ENCODE peak calls at places on chromosomes 7 and 10, in four cellular contexts. One of them, this sample, is unnamed. For H3K36me3 and H3K27me3, the result is how much of the 10 kb centered on the place peaks cover.

GRCh38 chr10:117112220-117112619 is 25.9 kb downstream of the VAX1 start:
- DNase-seq in bronchial epithelial cell: no peak
- DNase-seq in mammary epithelial cell: peak
- DNase-seq in HepG2: peak
- DNase-seq in this sample: no peak

GRCh38 chr7:132666786-132667185 is 90.5 kb upstream of the PLXNA4 start:
- DNase-seq in bronchial epithelial cell: no peak
- DNase-seq in mammary epithelial cell: no peak
- DNase-seq in HepG2: no peak
- DNase-seq in this sample: no peak

GRCh38 chr10:93465806-93466675 is 16.1 kb downstream of the MYOF start:
- DNase-seq in bronchial epithelial cell: peak
- DNase-seq in mammary epithelial cell: peak
- DNase-seq in HepG2: peak
- DNase-seq in this sample: peak

GRCh38 chr7:55306331-55306730 is 58.8 kb upstream of the LANCL2 start:
- DNase-seq in bronchial epithelial cell: peak
- DNase-seq in mammary epithelial cell: peak
- DNase-seq in HepG2: no peak
- DNase-seq in this sample: no peak

GRCh38 chr7:20594023-20594422 is 21.4 kb upstream of the ABCB5 start:
- DNase-seq in bronchial epithelial cell: no peak
- DNase-seq in mammary epithelial cell: no peak
- DNase-seq in HepG2: no peak
- DNase-seq in this sample: no peak

GRCh38 chr10:26422977-26423376 is 15.2 kb upstream of the APBB1IP start:
- DNase-seq in bronchial epithelial cell: no peak
- DNase-seq in mammary epithelial cell: no peak
- DNase-seq in HepG2: no peak
- DNase-seq in this sample: no peak

GRCh38 chr10:80968903-80969302 is 431.2 kb downstream of the SH2D4B start:
- DNase-seq in bronchial epithelial cell: no peak
- DNase-seq in mammary epithelial cell: no peak
- DNase-seq in HepG2: no peak
- DNase-seq in this sample: no peak

GRCh38 chr7:133934262-133934973 is 192.7 kb upstream of the LRGUK start:
- DNase-seq in bronchial epithelial cell: no peak
- DNase-seq in mammary epithelial cell: no peak
- DNase-seq in HepG2: no peak
- DNase-seq in this sample: no peak

GRCh38 chr10:48470115-48470892 is 134.6 kb downstream of the ARHGAP22 start:
- DNase-seq in bronchial epithelial cell: no peak
- DNase-seq in mammary epithelial cell: no peak
- DNase-seq in HepG2: no peak
- DNase-seq in this sample: no peak

GRCh38 chr7:69190738-69191137 is 407.5 kb upstream of the AUTS2 start:
- DNase-seq in bronchial epithelial cell: no peak
- DNase-seq in mammary epithelial cell: no peak
- DNase-seq in HepG2: no peak
- DNase-seq in this sample: no peak

GRCh38 chr7:80392229-80393169 is 119.4 kb downstream of the GNAT3 start:
- DNase-seq in bronchial epithelial cell: peak
- DNase-seq in mammary epithelial cell: peak
- DNase-seq in HepG2: peak
- DNase-seq in this sample: peak

DNA sequence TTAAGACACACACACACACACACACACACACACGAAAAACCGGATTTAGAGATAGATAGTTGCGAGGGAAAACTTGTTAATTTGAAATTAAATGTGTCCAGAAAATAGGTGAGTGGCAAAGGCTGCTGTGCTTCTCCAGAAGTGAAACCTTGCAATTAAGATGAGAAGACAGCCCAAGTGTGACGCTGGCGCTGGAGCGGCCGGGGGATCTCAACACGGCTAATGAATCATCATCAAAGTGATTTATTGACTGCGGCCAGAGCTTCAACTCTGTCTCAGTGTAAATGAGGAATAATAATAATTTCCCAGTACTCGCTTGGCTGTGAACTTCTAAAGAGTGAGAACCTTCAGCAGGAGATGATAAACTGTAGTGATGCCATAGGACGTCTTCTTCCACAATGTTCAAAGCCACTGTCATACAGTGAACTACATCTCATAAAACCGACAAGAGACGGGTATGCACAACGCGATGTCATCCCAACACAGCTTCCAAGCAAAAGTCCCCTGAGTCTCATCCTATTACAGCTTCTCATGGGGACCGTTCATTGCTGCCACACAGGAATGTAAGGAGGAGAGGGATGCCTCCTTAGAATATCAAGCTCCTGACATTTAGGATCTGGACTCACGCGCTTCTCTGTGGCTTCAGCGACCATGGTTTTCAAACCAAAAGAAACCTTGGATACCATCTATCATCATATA is 123.6 kb upstream of the NOBOX start:
- DNase-seq in bronchial epithelial cell: no peak
- DNase-seq in mammary epithelial cell: no peak
- DNase-seq in HepG2: no peak
- DNase-seq in this sample: no peak
- H3K36me3 ChIP-seq in bronchial epithelial cell: under half
- H3K36me3 ChIP-seq in mammary epithelial cell: under half
- H3K36me3 ChIP-seq in HepG2: under half
- H3K36me3 ChIP-seq in this sample: under half

DNA sequence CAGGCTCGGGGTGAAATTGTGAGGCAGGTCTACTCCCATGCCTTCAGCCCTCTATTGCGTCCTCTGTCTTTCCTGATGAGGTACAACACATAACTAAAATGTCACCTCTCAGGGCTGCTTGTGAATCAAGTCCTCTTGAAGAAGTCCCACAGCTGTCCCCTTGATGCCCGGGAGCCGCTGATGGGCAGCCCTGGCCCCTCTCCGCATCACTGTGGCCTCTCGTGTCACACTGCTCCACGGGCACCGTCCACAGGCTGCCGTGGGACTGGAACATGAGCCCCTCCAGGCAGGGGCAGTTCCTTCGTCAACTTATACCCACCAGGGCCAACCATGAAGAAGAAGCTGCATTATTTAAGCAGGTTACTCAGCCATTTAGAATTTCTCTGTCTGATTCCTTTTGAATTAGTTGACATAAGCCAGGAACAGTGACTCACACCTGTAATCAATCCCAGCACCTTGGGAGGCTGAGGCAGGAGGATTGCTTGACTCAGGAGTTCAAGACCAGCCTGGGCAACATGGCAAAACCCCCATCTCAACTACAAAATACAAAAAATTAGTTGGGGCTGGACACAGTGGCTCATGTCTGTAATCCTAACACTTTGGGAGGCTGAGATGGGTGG is 58.5 kb upstream of the UBE3C start:
- DNase-seq in bronchial epithelial cell: peak
- DNase-seq in mammary epithelial cell: peak
- DNase-seq in HepG2: no peak
- DNase-seq in this sample: no peak
- H3K27me3 ChIP-seq in bronchial epithelial cell: under half
- H3K27me3 ChIP-seq in mammary epithelial cell: under half
- H3K27me3 ChIP-seq in HepG2: under half
- H3K27me3 ChIP-seq in this sample: under half

GRCh38 chr7:152128741-152129461 is 103.4 kb downstream of the GALNT11 start:
- DNase-seq in bronchial epithelial cell: no peak
- DNase-seq in mammary epithelial cell: no peak
- DNase-seq in HepG2: no peak
- DNase-seq in this sample: no peak

GRCh38 chr7:152127229-152127628 is 101.8 kb downstream of the GALNT11 start:
- DNase-seq in bronchial epithelial cell: no peak
- DNase-seq in mammary epithelial cell: no peak
- DNase-seq in HepG2: no peak
- DNase-seq in this sample: no peak

GRCh38 chr7:152129682-152130081 is 104.2 kb downstream of the GALNT11 start:
- DNase-seq in bronchial epithelial cell: no peak
- DNase-seq in mammary epithelial cell: no peak
- DNase-seq in HepG2: no peak
- DNase-seq in this sample: no peak

GRCh38 chr7:152128252-152128651 is 102.8 kb downstream of the GALNT11 start:
- DNase-seq in bronchial epithelial cell: no peak
- DNase-seq in mammary epithelial cell: no peak
- DNase-seq in HepG2: no peak
- DNase-seq in this sample: no peak

DNA sequence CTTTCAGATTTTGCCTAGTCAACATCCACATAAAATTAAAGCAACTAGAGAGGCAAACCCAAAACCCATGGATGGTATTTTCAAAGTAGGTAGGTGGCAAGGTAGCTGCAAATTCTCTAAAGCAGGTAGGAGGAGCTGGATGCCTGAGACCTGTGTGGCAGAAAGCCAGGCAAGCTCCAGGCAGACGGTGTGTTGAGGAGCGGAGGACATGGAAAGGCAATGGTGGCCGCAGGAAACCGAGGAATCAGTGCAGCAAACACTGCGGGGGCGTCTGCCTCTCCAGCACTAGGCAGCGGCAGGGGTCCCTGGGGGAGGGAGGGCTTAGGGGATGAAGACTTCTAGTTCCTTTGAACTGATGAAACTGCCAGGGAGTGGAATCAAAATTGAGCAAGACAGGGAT is 101.3 kb downstream of the GALNT11 start:
- DNase-seq in bronchial epithelial cell: no peak
- DNase-seq in mammary epithelial cell: no peak
- DNase-seq in HepG2: no peak
- DNase-seq in this sample: no peak
- H3K36me3 ChIP-seq in bronchial epithelial cell: under half
- H3K36me3 ChIP-seq in mammary epithelial cell: under half
- H3K36me3 ChIP-seq in HepG2: under half
- H3K36me3 ChIP-seq in this sample: under half

GRCh38 chr7:151176401-151176800 is 8.9 kb upstream of the GBX1 start:
- DNase-seq in bronchial epithelial cell: no peak
- DNase-seq in mammary epithelial cell: no peak
- DNase-seq in HepG2: no peak
- DNase-seq in this sample: peak
- H3K27me3 ChIP-seq in bronchial epithelial cell: under half
- H3K27me3 ChIP-seq in mammary epithelial cell: under half
- H3K27me3 ChIP-seq in HepG2: half or more
- H3K27me3 ChIP-seq in this sample: under half

GRCh38 chr10:95332666-95333249 is 42.0 kb upstream of the PDLIM1 start:
- DNase-seq in bronchial epithelial cell: no peak
- DNase-seq in mammary epithelial cell: no peak
- DNase-seq in HepG2: no peak
- DNase-seq in this sample: no peak
- H3K36me3 ChIP-seq in bronchial epithelial cell: under half
- H3K36me3 ChIP-seq in mammary epithelial cell: under half
- H3K36me3 ChIP-seq in HepG2: under half
- H3K36me3 ChIP-seq in this sample: under half

This sample was measured in right lobe of liver.